ENCODE peak calls at places on chromosomes 13 and 19, in seven cellular contexts. T is uterus, J is HCT116, G is A549, W is lower leg skin, I is adrenal gland, L is tibial nerve. K is an unnamed sample.

GRCh38 chr13:91946498-91947070 is 548.2 kb downstream of the GPC5 start:
- DNase-seq in G (peak), J (no peak), W (no peak), I (no peak), T (no peak), L (no peak), K (no peak)

GRCh38 chr19:55369651-55370304 is 485 bp downstream of the IL11 start:
- DNase-seq in I (no peak), J (no peak), G (peak), T (no peak), L (no peak), W (no peak), K (no peak)

GRCh38 chr19:18397242-18398202 is at the start of gene LRRC25:
- DNase-seq in L (peak), I (no peak), J (no peak), T (no peak), G (no peak), W (no peak), K (peak)

GRCh38 chr19:15404780-15405211 is 14.0 kb downstream of the AKAP8L start:
- DNase-seq in W (no peak), T (no peak), I (no peak), G (no peak), J (no peak), L (no peak), K (no peak)

GRCh38 chr13:66033924-66034323 is 1196.2 kb downstream of the PCDH9 start:
- DNase-seq in T (no peak), W (no peak), J (no peak), G (no peak), I (no peak), L (no peak), K (no peak)

GRCh38 chr13:93409816-93410215 is 183.2 kb downstream of the GPC6 start:
- DNase-seq in I (no peak), W (no peak), J (no peak), T (no peak), G (no peak), L (no peak), K (no peak)

GRCh38 chr19:33039815-33040214 is 24.9 kb downstream of the RHPN2 start:
- DNase-seq in T (no peak), G (no peak), L (no peak), I (no peak), J (no peak), W (no peak), K (no peak)

GRCh38 chr13:107035778-107036177 is 467.8 kb upstream of the ARGLU1 start:
- DNase-seq in T (no peak), W (no peak), I (no peak), J (no peak), G (no peak), L (no peak), K (no peak)

GRCh38 chr13:31670831-31671617 is 68.3 kb upstream of the RXFP2 start:
- DNase-seq in L (no peak), T (no peak), G (no peak), J (no peak), I (no peak), W (no peak), K (no peak)

GRCh38 chr19:33950141-33950805 is 153.6 kb downstream of the KCTD15 start:
- DNase-seq in L (no peak), W (no peak), I (peak), G (no peak), J (no peak), T (no peak), K (no peak)

GRCh38 chr19:28905996-28906395 is 307.0 kb downstream of the UQCRFS1 start:
- DNase-seq in I (no peak), G (no peak), L (no peak), J (no peak), T (no peak), W (no peak), K (no peak)

GRCh38 chr13:48731957-48732569 is 78.3 kb downstream of the CYSLTR2 start:
- DNase-seq in J (peak), I (peak), T (no peak), W (no peak), G (peak), L (peak), K (peak)

GRCh38 chr19:8487137-8487851 is 15.1 kb downstream of the PRAM1 start:
- DNase-seq in L (peak), T (no peak), G (no peak), I (peak), J (no peak), W (no peak), K (no peak)
- TF ChIP-seq POLR2A in L (no peak), T (no peak), G (no peak), I (no peak), J (no peak), W (no peak), K (no peak)

DNA sequence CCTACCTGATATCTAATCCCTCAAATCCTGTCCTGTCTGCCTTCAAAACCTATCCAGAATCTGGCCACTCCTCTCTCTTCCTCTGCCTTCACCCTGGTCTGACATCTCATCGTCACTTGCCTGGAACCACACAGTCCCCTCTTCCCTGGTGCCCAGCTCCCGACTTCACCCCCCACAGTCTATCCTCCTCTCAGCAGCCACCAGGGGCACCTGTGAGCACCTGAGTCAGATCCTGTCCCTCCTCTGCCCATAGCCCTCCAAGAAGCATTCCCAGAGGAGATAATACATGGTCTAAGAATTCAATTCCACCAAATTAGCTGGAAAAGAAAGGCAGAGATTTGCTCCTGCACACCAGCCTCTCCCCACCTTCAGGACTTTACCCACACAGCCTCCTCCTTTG is 48.9 kb downstream of the ZNRF4 start:
- DNase-seq in I (no peak), G (no peak), T (no peak), L (no peak), J (no peak), W (no peak), K (no peak)
- TF ChIP-seq CTCF in I (no peak), G (no peak), T (no peak), L (no peak), J (peak), W (no peak), K (no peak)

GRCh38 chr13:59398127-59398526 is 765.6 kb downstream of the DIAPH3 start:
- DNase-seq in L (no peak), J (no peak), W (no peak), I (no peak), T (no peak), G (no peak), K (no peak)
- TF ChIP-seq POLR2A in L (no peak), J (no peak), W (no peak), I (no peak), T (no peak), G (no peak), K (no peak)

GRCh38 chr13:39816936-39817335 is 161.5 kb downstream of the COG6 start:
- DNase-seq in W (no peak), L (no peak), G (no peak), T (no peak), I (no peak), J (no peak), K (no peak)

GRCh38 chr13:39811696-39812095 is 156.2 kb downstream of the COG6 start:
- DNase-seq in L (no peak), J (no peak), T (no peak), W (no peak), I (no peak), G (no peak), K (no peak)

GRCh38 chr13:39811051-39811450 is 155.6 kb downstream of the COG6 start:
- DNase-seq in L (no peak), J (no peak), I (no peak), G (no peak), T (no peak), W (no peak), K (no peak)

GRCh38 chr13:39818953-39819352 is 163.5 kb downstream of the COG6 start:
- DNase-seq in I (no peak), G (no peak), W (no peak), L (peak), J (no peak), T (peak), K (peak)

GRCh38 chr13:39815345-39816111 is 160.1 kb downstream of the COG6 start:
- DNase-seq in I (no peak), G (no peak), W (no peak), T (no peak), L (no peak), J (no peak), K (peak)
- TF ChIP-seq CTCF in I (no peak), G (no peak), W (no peak), T (peak), L (no peak), J (no peak), K (no peak)

GRCh38 chr19:37217855-37218591 is at the start of gene ZNF383:
- DNase-seq in J (peak), W (peak), T (peak), G (peak), L (peak), I (peak), K (peak)
- TF ChIP-seq POLR2A in J (peak), W (no peak), T (peak), G (peak), L (peak), I (peak), K (peak)

GRCh38 chr13:97026759-97027555 is 32.7 kb upstream of the OXGR1 start:
- DNase-seq in I (no peak), L (no peak), J (no peak), W (no peak), G (no peak), T (no peak), K (no peak)

GRCh38 chr13:97028441-97029299 is 34.4 kb upstream of the OXGR1 start:
- DNase-seq in T (peak), W (peak), L (peak), J (peak), I (peak), G (peak), K (peak)

DNA sequence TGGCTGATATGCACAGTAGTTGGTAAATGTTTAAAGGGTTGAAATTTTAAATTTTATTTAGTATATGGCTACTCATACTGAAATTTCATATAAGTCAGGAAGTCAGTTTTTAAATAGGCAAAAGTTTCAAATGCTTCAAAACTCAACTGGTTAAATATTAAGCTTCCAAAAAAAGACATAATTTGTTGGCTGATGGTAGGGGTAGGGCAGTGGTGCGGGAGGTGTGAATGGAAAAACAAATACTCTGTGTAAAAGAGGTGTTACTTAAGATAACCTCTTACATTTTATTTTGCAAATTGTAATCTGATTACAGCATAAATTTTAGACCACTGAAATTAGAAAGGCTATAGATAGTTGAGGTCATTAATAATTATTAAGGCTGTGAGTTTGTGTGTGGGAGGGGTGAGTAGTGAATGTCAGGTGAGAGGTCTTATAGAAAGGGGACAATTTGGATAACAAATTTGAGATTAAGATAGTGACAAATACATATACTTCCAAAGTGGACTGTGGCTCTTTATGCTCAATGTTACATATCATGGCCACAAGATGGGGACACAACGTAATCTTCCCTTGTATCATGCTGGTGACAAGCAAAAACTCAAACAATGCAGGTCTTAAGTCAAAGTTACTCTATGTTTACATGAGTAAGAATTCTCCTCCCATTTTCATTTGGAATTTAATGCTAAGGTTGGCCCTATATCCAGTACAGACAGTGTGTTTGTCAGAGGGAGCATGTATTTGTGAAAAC is 36.6 kb upstream of the OXGR1 start:
- DNase-seq in J (peak), T (no peak), L (no peak), W (no peak), I (no peak), G (peak), K (no peak)
- TF ChIP-seq CTCF in J (peak), T (no peak), L (no peak), W (no peak), I (peak), G (peak), K (no peak)

GRCh38 chr19:58326914-58327726 is at the start of gene ZSCAN22:
- DNase-seq in J (peak), G (peak), W (peak), T (peak), L (peak), I (peak), K (peak)
- TF ChIP-seq POLR2A in J (peak), G (peak), W (no peak), T (peak), L (peak), I (peak), K (peak)

GRCh38 chr13:114017028-114017630 is 43.3 kb upstream of the C13orf46 start:
- DNase-seq in W (no peak), J (no peak), I (no peak), L (no peak), G (peak), T (no peak), K (no peak)
- TF ChIP-seq CTCF in W (no peak), J (peak), I (no peak), L (no peak), G (no peak), T (no peak), K (no peak)

DNA sequence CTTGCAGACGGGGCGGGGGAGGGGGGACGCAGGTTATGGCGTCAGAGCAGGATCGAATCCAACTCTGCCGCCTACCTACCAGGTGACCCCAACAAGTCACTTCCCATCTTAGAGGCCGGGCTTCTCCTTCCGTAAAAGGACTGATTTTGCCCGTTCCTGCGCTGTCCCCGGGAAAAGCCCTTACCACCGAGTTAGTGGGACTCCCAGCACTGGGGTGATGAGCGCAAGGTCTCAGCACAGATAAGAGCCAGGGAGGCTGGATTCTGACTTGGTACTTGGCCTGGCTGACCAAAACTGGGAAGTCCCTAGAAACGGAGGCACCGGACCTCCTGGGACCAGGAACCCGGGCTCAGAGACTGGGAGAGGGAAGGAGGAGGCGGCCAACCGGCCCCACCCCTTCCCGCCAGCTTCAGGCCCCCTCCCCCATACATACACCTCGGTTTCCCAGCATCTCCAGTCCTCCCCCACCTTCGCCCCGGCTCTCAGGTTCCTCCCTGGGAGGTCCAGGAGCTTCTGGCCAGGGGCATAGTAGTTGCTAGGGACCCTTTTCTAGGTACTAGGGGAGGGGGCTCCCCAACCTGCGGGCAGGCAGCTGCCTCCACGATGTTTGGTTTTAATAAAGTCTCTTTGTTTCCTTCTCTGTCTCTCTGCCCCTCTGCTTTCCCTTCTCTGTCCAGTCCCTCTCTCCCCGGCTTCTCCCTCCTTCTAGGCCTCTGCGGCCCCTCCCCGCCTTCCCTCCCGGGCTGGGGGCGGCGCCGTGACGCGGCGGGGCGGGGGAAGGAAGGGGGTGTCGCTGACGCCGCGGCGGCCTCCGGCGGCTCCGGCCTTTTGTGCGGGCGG is at the start of gene GRAMD1A:
- DNase-seq in W (peak), G (peak), T (peak), J (peak), L (peak), I (peak), K (peak)
- TF ChIP-seq POLR2A in W (no peak), G (peak), T (peak), J (peak), L (peak), I (peak), K (peak)